ENCODE peak calls at places on chromosomes 7 and 10, in eight cellular contexts. L, G, V, M, P, W, Q and N are unnamed samples.

GRCh38 chr10:77458986-77459590 is 178.5 kb downstream of the KCNMA1 start:
- DNase-seq in L (peak; percentile 15), G (no peak), V (no peak), M (no peak), P (no peak), W (peak; percentile 40), Q (peak; percentile 62), N (peak; percentile 44)

GRCh38 chr10:28661035-28661434 is 16.3 kb upstream of the BAMBI start:
- DNase-seq in L (no peak), G (peak; percentile 49), V (no peak), M (no peak), P (no peak), W (peak; percentile 85), Q (peak; percentile 88), N (no peak)

GRCh38 chr10:14478639-14479038 is 147.9 kb upstream of the FRMD4A start:
- DNase-seq in L (peak; percentile 54), G (peak; percentile 84), V (no peak), M (peak; percentile 39), P (peak; percentile 8), W (peak; percentile 96), Q (peak; percentile 85), N (peak; percentile 86)

GRCh38 chr7:70271617-70272081 is 673.4 kb downstream of the AUTS2 start:
- DNase-seq in L (peak; percentile 90), G (peak; percentile 44), V (no peak), M (no peak), P (no peak), W (peak; percentile 33), Q (no peak), N (no peak)

GRCh38 chr7:1229956-1230355 is 2.7 kb upstream of the UNCX start:
- DNase-seq in L (no peak), G (no peak), V (no peak), M (no peak), P (no peak), W (no peak), Q (no peak), N (no peak)

GRCh38 chr7:116804459-116804858 is 57.9 kb upstream of the CAPZA2 start:
- DNase-seq in L (no peak), G (no peak), V (no peak), M (no peak), P (no peak), W (no peak), Q (no peak), N (no peak)

GRCh38 chr10:34407227-34407626 is 407.9 kb downstream of the PARD3 start:
- DNase-seq in L (peak; percentile 7), G (peak; percentile 4), V (no peak), M (no peak), P (no peak), W (no peak), Q (peak; percentile 73), N (no peak)

GRCh38 chr7:80563561-80564327 is 51.9 kb upstream of the GNAT3 start:
- DNase-seq in L (no peak), G (no peak), V (no peak), M (no peak), P (no peak), W (no peak), Q (no peak), N (no peak)

GRCh38 chr7:75691793-75692543 is 46.8 kb downstream of the HIP1 start:
- DNase-seq in L (no peak), G (no peak), V (no peak), M (no peak), P (no peak), W (no peak), Q (no peak), N (peak; percentile 50)